ENCODE peak calls at places on chromosomes 11 and 22, in seven cellular contexts. K, M, U, O, P, I and N are unnamed samples.

GRCh38 chr22:20567371-20567847 is 60.0 kb downstream of the MED15 start:
- DNase-seq in K (no peak), M (no peak), U (no peak), O (peak; percentile 66), P (no peak), I (no peak), N (peak; percentile 91)

GRCh38 chr11:123166095-123166559 is 28.9 kb downstream of the CLMP start:
- DNase-seq in K (no peak), M (peak; percentile 85), U (no peak), O (peak; percentile 97), P (no peak), I (no peak), N (peak; percentile 57)

GRCh38 chr11:15651782-15652181 is 537.1 kb downstream of the INSC start:
- DNase-seq in K (no peak), M (peak; percentile 27), U (no peak), O (no peak), P (no peak), I (no peak), N (no peak)

GRCh38 chr11:97754976-97755375 is 1265.8 kb upstream of the CNTN5 start:
- DNase-seq in K (no peak), M (no peak), U (no peak), O (no peak), P (no peak), I (no peak), N (no peak)

GRCh38 chr11:46333129-46333947 is 13.9 kb upstream of the DGKZ start:
- DNase-seq in K (peak; percentile 36), M (no peak), U (no peak), O (no peak), P (no peak), I (no peak), N (no peak)

GRCh38 chr22:22684605-22685561 is 40.5 kb downstream of the GGTLC2 start:
- DNase-seq in K (no peak), M (no peak), U (no peak), O (peak; percentile 88), P (peak; percentile 43), I (peak; percentile 45), N (peak; percentile 56)

GRCh38 chr11:36724742-36725387 is 126.8 kb upstream of the RAG2 start:
- DNase-seq in K (no peak), M (no peak), U (no peak), O (no peak), P (no peak), I (no peak), N (no peak)

GRCh38 chr22:45581549-45582080 is 78.9 kb downstream of the FBLN1 start:
- DNase-seq in K (no peak), M (no peak), U (no peak), O (no peak), P (no peak), I (no peak), N (no peak)

GRCh38 chr11:35111171-35112055 is 27.6 kb upstream of the CD44 start:
- DNase-seq in K (no peak), M (no peak), U (no peak), O (peak; percentile 92), P (peak; percentile 26), I (no peak), N (peak; percentile 88)

GRCh38 chr11:16985297-16985696 is 28.9 kb downstream of the PLEKHA7 start:
- DNase-seq in K (no peak), M (no peak), U (no peak), O (no peak), P (no peak), I (no peak), N (no peak)

GRCh38 chr11:6438979-6439571 is 1.7 kb downstream of the HPX start:
- DNase-seq in K (peak; percentile 35), M (no peak), U (peak; percentile 36), O (peak; percentile 59), P (peak; percentile 68), I (no peak), N (peak; percentile 52)

GRCh38 chr22:25113316-25113721 is 86.3 kb upstream of the CRYBB3 start:
- DNase-seq in K (no peak), M (no peak), U (no peak), O (no peak), P (no peak), I (no peak), N (no peak)

GRCh38 chr22:36910461-36910860 is 3.0 kb upstream of the CSF2RB start:
- DNase-seq in K (no peak), M (no peak), U (no peak), O (no peak), P (no peak), I (no peak), N (peak; percentile 57)

GRCh38 chr22:45262195-45262930 is 21.7 kb upstream of the KIAA0930 start:
- DNase-seq in K (no peak), M (no peak), U (no peak), O (no peak), P (no peak), I (no peak), N (no peak)

GRCh38 chr22:27495325-27495724 is 306.2 kb downstream of the MN1 start:
- DNase-seq in K (no peak), M (no peak), U (no peak), O (no peak), P (no peak), I (no peak), N (no peak)

DNA sequence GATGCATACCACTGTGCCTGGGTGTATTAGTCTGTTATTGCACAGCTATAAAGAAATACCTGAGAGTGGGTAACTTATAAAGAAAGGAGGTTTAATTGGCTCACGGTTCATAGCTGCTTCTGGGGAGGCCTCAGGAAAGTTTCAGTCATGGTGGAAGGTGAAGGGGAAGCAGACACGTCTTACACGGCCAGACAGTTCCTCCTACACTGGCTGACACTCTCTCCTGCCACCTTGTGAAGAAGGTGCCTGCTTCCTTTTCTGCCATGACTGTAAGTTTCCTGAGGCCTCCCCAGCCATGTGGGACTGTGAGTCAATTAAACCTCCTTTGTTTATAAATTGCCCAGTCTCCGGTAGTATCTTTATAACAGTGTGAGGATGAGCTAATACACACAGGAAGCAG is 33.6 kb upstream of the CD81 start:
- DNase-seq in K (no peak), M (no peak), U (no peak), O (no peak), P (no peak), I (no peak), N (no peak)
- H3K36me3 ChIP-seq in K (no peaks in the 10 kb centered on the region), M (no peaks in the 10 kb centered on the region), U (no peaks in the 10 kb centered on the region), O (no peaks in the 10 kb centered on the region), P (no peaks in the 10 kb centered on the region), I (no peaks in the 10 kb centered on the region), N (no peaks in the 10 kb centered on the region)

GRCh38 chr11:129386795-129387390 is 11.2 kb downstream of the BARX2 start:
- DNase-seq in K (no peak), M (no peak), U (no peak), O (no peak), P (no peak), I (no peak), N (peak; percentile 34)
- H3K4me3 ChIP-seq in K (no peak overlapping the region), M (no peak overlapping the region), U (no peak overlapping the region), O (no peak overlapping the region), P (no peak overlapping the region), I (no peak overlapping the region), N (peak overlapping the region; percentile 40)

GRCh38 chr22:47878460-47878859 is 1116.0 kb downstream of the TBC1D22A start:
- DNase-seq in K (no peak), M (no peak), U (no peak), O (no peak), P (no peak), I (no peak), N (no peak)

DNA sequence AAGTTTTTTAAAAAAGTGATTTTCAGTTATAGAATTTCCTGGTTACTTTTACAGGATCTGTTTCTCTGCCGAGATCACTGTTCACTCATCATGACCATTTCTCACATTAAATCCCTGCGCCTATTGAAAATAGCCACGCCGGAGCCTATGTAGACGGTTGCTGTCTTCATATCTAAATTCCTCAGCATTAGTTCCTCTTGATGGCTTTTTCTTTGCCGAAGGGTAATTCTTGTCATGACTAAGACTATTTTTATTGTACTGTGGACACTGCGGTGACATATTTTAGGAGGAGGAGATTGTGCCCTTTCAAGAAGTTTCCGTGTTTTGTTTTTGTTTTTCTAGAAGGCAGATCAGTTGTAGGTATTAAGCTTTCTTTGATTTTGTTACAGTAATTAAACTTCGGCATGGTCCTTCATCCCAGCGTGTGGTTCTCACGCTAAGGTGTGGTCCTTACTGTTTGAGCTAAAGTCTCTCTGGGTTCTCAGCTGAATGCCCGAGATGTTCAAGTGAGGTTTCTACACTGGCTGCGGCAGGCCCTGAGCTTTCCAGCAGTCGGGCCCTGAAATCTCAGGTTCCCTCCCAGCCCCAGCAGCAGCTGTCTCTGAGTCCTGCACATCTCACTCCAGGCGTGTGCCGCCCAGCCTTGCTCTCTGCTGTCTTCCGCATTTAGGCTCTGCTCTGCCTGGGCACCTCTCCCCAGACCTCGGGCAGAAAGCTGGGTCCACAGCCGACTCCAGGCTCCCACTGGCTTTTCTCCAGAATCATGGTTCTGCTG is 1110.5 kb downstream of the TBC1D22A start:
- DNase-seq in K (no peak), M (no peak), U (no peak), O (no peak), P (no peak), I (no peak), N (no peak)
- H3K9me3 ChIP-seq in K (no peaks in the 10 kb centered on the region), M (no peaks in the 10 kb centered on the region), U (no peaks in the 10 kb centered on the region), O (peaks cover 13% of the 10 kb centered on the region), P (no peaks in the 10 kb centered on the region), I (no peaks in the 10 kb centered on the region), N (peaks cover 2% of the 10 kb centered on the region)

GRCh38 chr11:126257764-126258163 is 10.9 kb downstream of the SRPRA start:
- DNase-seq in K (no peak), M (no peak), U (no peak), O (peak; percentile 70), P (no peak), I (no peak), N (no peak)

GRCh38 chr11:126254819-126255218 is 13.9 kb downstream of the SRPRA start:
- DNase-seq in K (no peak), M (no peak), U (no peak), O (no peak), P (no peak), I (no peak), N (no peak)

GRCh38 chr11:126257144-126257543 is 11.6 kb downstream of the SRPRA start:
- DNase-seq in K (no peak), M (no peak), U (no peak), O (no peak), P (no peak), I (no peak), N (no peak)

GRCh38 chr11:126256216-126256615 is 12.5 kb downstream of the SRPRA start:
- DNase-seq in K (no peak), M (no peak), U (no peak), O (no peak), P (no peak), I (no peak), N (no peak)

GRCh38 chr11:126253265-126253664 is 15.4 kb downstream of the SRPRA start:
- DNase-seq in K (no peak), M (no peak), U (no peak), O (no peak), P (no peak), I (no peak), N (no peak)
- H3K36me3 ChIP-seq in K (no peaks in the 10 kb centered on the region), M (no peaks in the 10 kb centered on the region), U (peaks cover 78% of the 10 kb centered on the region), O (peaks cover 15% of the 10 kb centered on the region), P (no peaks in the 10 kb centered on the region), I (peaks cover 37% of the 10 kb centered on the region), N (peaks cover 26% of the 10 kb centered on the region)

DNA sequence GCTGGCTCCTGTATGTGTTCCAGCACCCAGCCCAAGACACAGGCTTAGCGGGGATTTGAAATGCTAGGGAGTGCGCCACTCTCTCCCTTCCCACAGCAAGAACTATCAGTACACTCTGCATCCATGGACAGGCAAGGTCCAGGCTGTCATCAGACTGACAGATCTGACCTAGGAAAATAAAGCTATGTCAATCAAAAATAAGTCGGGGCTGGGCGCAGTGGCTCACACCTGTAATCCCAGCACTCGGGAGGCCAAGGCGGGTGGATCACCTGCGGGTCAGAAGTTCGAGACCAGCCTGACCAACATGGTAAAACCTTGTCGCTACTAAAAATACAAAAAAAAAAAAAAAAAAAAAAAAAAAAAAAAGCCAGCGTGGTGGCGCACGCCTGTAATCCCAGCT is 1.7 kb upstream of the MOV10L1 start:
- DNase-seq in K (no peak), M (no peak), U (no peak), O (no peak), P (no peak), I (no peak), N (no peak)
- H3K4me3 ChIP-seq in K (no peak overlapping the region), M (no peak overlapping the region), U (no peak overlapping the region), O (no peak overlapping the region), P (no peak overlapping the region), I (no peak overlapping the region), N (no peak overlapping the region)